ENCODE peak calls at places on chromosomes 11 and 22, in six cellular contexts. N is astrocyte of the spinal cord, V is colonic mucosa, S is HEK293T, E is pancreas, T is WTC11. A is an unnamed sample.

GRCh38 chr11:28919194-28919593 is 811.0 kb downstream of the METTL15 start:
- DNase-seq in N (no peak), V (no peak), S (no peak), E (no peak), T (no peak), A (no peak)

GRCh38 chr11:71153005-71153395 is 99.4 kb downstream of the SHANK2 start:
- DNase-seq in N (peak; percentile 43), V (peak; percentile 27), S (peak; percentile 20), E (peak; percentile 32), T (peak; percentile 29), A (peak; percentile 50)

GRCh38 chr22:19901577-19902244 is 39.9 kb upstream of the COMT start:
- DNase-seq in N (no peak), V (no peak), S (no peak), E (no peak), T (no peak), A (no peak)

GRCh38 chr11:72584293-72584921 is 89.8 kb downstream of the PDE2A start:
- DNase-seq in N (no peak), V (peak; percentile 41), S (no peak), E (no peak), T (peak; percentile 78), A (no peak)

GRCh38 chr22:41446057-41446501 is 522 bp downstream of the TOB2 start:
- DNase-seq in N (no peak), V (peak; percentile 57), S (no peak), E (peak; percentile 28), T (peak; percentile 36), A (peak; percentile 43)

GRCh38 chr22:40829131-40829530 is 10.0 kb upstream of the SLC25A17 start:
- DNase-seq in N (no peak), V (no peak), S (no peak), E (no peak), T (no peak), A (no peak)

GRCh38 chr11:61004841-61005240 is 33.4 kb downstream of the CD6 start:
- DNase-seq in N (peak; percentile 14), V (no peak), S (no peak), E (no peak), T (no peak), A (no peak)

GRCh38 chr22:19962246-19962908 is 20.8 kb upstream of the TXNRD2 start:
- DNase-seq in N (peak; percentile 76), V (peak; percentile 91), S (peak; percentile 89), E (peak; percentile 84), T (peak; percentile 91), A (peak; percentile 85)

GRCh38 chr11:47156333-47156732 is 20.3 kb downstream of the ARFGAP2 start:
- DNase-seq in N (peak; percentile 36), V (no peak), S (no peak), E (no peak), T (no peak), A (no peak)

GRCh38 chr11:64025205-64025604 is 10.5 kb upstream of the FLRT1 start:
- DNase-seq in N (no peak), V (no peak), S (no peak), E (no peak), T (peak; percentile 69), A (no peak)

GRCh38 chr11:7449196-7449840 is 36.0 kb upstream of the OLFML1 start:
- DNase-seq in N (no peak), V (no peak), S (no peak), E (peak; percentile 9), T (no peak), A (no peak)

GRCh38 chr11:46958777-46959176 is 22.2 kb downstream of the CSTPP1 start:
- DNase-seq in N (no peak), V (no peak), S (no peak), E (no peak), T (no peak), A (no peak)

GRCh38 chr11:14078941-14079522 is 116.5 kb downstream of the SPON1 start:
- DNase-seq in N (no peak), V (no peak), S (no peak), E (no peak), T (no peak), A (no peak)